ENCODE peak calls at places on chromosome 2, in nine cellular contexts. B is colonic mucosa, H is AG10803, F is fibroblast of the aortic adventitia, D is heart right ventricle, J is neural progenitor cell, Q is MM.1S, I is fibroblast of villous mesenchyme, N is hepatocyte. Z is an unnamed sample.

GRCh38 chr2:88654714-88655113 is 27.4 kb upstream of the EIF2AK3 start:
- DNase-seq in D (no peak), B (no peak), I (no peak), F (peak), N (no peak), J (no peak), H (peak), Q (no peak), Z (no peak)

GRCh38 chr2:195480121-195480520 is 176.9 kb upstream of the SLC39A10 start:
- DNase-seq in F (peak), J (no peak), N (no peak), B (no peak), D (no peak), H (no peak), I (no peak), Q (peak), Z (no peak)

GRCh38 chr2:101124684-101125366 is 26.4 kb downstream of the TBC1D8 start:
- DNase-seq in H (peak), Q (no peak), N (peak), I (peak), D (peak), F (peak), B (peak), J (no peak), Z (no peak)

GRCh38 chr2:109663721-109664120 is 49.6 kb downstream of the SOWAHC start:
- DNase-seq in F (peak), D (peak), J (no peak), N (no peak), I (peak), H (peak), B (peak), Q (no peak), Z (no peak)

GRCh38 chr2:43345391-43345813 is 119.0 kb upstream of the ZFP36L2 start:
- DNase-seq in D (no peak), I (no peak), F (no peak), Q (no peak), B (no peak), H (no peak), N (no peak), J (peak), Z (no peak)

GRCh38 chr2:26054598-26055348 is 20.9 kb downstream of the RAB10 start:
- DNase-seq in F (peak), N (no peak), Q (no peak), J (no peak), D (no peak), B (no peak), H (no peak), I (no peak), Z (no peak)

GRCh38 chr2:139374307-139374850 is 594.2 kb upstream of the NXPH2 start:
- DNase-seq in I (no peak), F (no peak), D (no peak), J (no peak), H (no peak), Q (no peak), N (no peak), B (no peak), Z (no peak)

GRCh38 chr2:20614201-20615045 is 36.5 kb downstream of the HS1BP3 start:
- DNase-seq in D (no peak), J (peak), Q (peak), B (no peak), H (peak), N (no peak), I (peak), F (no peak), Z (no peak)

GRCh38 chr2:18949871-18950597 is 360.7 kb upstream of the NT5C1B start:
- DNase-seq in I (peak), N (peak), D (no peak), F (peak), B (no peak), J (no peak), Q (no peak), H (peak), Z (no peak)

GRCh38 chr2:47945036-47945781 is 38.9 kb upstream of the FBXO11 start:
- DNase-seq in I (no peak), Q (no peak), H (no peak), B (no peak), D (no peak), N (no peak), F (no peak), J (no peak), Z (no peak)

GRCh38 chr2:191230174-191230573 is 15.0 kb upstream of the MYO1B start:
- DNase-seq in F (peak), N (no peak), I (peak), Q (no peak), H (peak), J (no peak), D (no peak), B (no peak), Z (no peak)

GRCh38 chr2:24970483-24971299 is 1.1 kb downstream of the DNAJC27 start:
- DNase-seq in B (peak), Q (no peak), F (peak), N (peak), J (no peak), I (peak), H (peak), D (no peak), Z (no peak)

GRCh38 chr2:24971300-24971549 is 530 bp downstream of the DNAJC27 start:
- DNase-seq in D (no peak), J (no peak), I (no peak), Q (no peak), N (no peak), H (no peak), F (no peak), B (no peak), Z (no peak)

GRCh38 chr2:24971550-24972314 is at the start of gene DNAJC27:
- DNase-seq in J (peak), D (peak), I (peak), H (peak), Q (peak), N (peak), B (peak), F (peak), Z (peak)

GRCh38 chr2:24973812-24974211 is 2.1 kb upstream of the DNAJC27 start:
- DNase-seq in B (no peak), F (peak), N (no peak), D (no peak), Q (no peak), H (no peak), J (no peak), I (peak), Z (no peak)

GRCh38 chr2:24972315-24972958 is 682 bp upstream of the DNAJC27 start:
- DNase-seq in B (peak), I (peak), J (peak), D (peak), H (peak), N (peak), F (peak), Q (peak), Z (no peak)
- TF ChIP-seq CTCF in B (no peak), I (no peak), J (no peak), D (no peak), H (no peak), N (no peak), F (no peak), Q (no peak), Z (no peak)

GRCh38 chr2:66578067-66578852 is 143.3 kb downstream of the MEIS1 start:
- DNase-seq in Q (no peak), F (peak), H (peak), N (peak), B (no peak), I (peak), D (no peak), J (peak), Z (no peak)
- H3K4me3 ChIP-seq in Q (no peak), F (peak), H (peak), N (no peak), B (no peak), I (peak), D (no peak), J (peak), Z (peak)

GRCh38 chr2:136122654-136123053 is 4.7 kb upstream of the CXCR4 start:
- DNase-seq in N (no peak), D (no peak), B (no peak), J (no peak), F (no peak), Q (no peak), I (no peak), H (no peak), Z (no peak)
- TF ChIP-seq CTCF in N (no peak), D (no peak), B (no peak), J (no peak), F (no peak), Q (no peak), I (no peak), H (no peak), Z (no peak)

GRCh38 chr2:130251520-130251864 is 53.3 kb upstream of the TUBA3E start:
- DNase-seq in H (no peak), F (no peak), B (peak), Q (no peak), I (peak), J (no peak), D (no peak), N (no peak), Z (no peak)

GRCh38 chr2:130251865-130252620 is 53.8 kb upstream of the TUBA3E start:
- DNase-seq in N (no peak), H (no peak), J (no peak), I (no peak), B (peak), D (no peak), F (no peak), Q (no peak), Z (no peak)

DNA sequence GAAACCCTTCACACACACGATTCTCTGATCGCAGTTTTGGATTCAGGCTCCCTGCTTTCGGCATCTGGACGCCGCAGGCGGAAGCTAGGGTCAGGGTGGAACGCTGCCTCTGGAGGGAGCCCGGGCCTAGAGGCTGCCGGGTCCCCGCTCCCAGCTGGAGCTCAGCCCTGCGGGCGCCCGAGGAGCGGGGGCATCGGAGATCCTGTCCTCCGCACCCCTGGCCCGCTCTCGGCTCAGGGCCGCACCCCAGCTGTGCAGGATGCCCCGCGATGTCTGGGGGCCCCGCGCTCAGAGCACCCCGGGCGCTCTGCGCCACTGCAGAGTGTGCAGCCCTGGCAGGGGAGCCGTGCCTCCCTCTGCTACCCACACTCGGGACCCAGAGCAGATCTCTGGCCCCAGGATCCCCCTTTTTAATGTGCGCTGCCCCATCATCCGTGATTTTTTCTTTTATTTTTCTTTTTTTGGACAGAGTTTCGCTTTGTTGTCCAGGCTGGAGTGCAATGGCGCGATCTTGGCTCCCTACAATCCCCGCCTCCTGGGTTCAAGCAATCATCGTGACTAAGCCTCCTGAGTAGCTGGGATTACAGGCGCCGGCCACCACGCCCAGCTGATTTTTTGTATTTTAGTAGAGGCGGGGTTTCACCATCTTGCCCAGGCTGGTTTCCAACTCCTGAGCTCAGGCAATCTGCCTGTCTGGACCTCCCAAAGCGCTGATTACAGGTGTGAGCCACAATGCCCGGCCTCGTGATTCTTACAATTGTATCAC is 54.8 kb upstream of the TUBA3E start:
- DNase-seq in D (no peak), H (no peak), Q (no peak), F (peak), I (peak), B (peak), N (no peak), J (no peak), Z (no peak)
- H3K4me3 ChIP-seq in D (peak), H (peak), Q (no peak), F (peak), I (peak), B (peak), N (no peak), J (no peak), Z (no peak)

GRCh38 chr2:171939058-171939753 is 16.9 kb downstream of the HAT1 start:
- DNase-seq in F (no peak), Q (no peak), N (no peak), I (no peak), H (no peak), J (no peak), B (no peak), D (no peak), Z (no peak)

GRCh38 chr2:171943869-171944268 is 21.6 kb downstream of the HAT1 start:
- DNase-seq in B (no peak), Q (no peak), D (no peak), I (no peak), J (no peak), F (no peak), N (no peak), H (no peak), Z (no peak)

GRCh38 chr2:171939754-171940093 is 17.5 kb downstream of the HAT1 start:
- DNase-seq in J (no peak), H (no peak), I (no peak), Q (no peak), F (no peak), B (no peak), N (no peak), D (no peak), Z (no peak)

DNA sequence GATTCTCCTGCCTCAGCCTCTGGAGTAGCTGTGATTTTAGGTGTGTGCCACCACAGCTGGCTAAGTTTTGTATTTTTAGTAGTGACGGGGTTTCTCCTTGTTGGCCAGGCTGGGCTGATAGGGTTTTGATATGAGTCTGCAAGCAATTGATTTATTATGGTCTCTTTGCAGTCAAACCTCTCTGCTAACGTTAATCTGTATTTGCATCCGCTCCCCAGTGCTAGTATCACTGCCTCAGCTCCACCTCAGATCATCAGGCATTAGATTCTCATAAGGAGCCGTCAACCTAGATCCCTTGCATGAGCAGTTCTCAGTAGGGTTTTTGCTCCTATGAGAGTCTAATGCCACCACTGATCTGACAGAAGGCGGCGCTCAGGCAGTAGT is 19.0 kb downstream of the HAT1 start:
- DNase-seq in Q (no peak), H (no peak), N (no peak), J (no peak), D (no peak), F (no peak), B (no peak), I (no peak), Z (no peak)
- TF ChIP-seq CTCF in Q (no peak), H (no peak), N (no peak), J (no peak), D (no peak), F (no peak), B (no peak), I (no peak), Z (no peak)

GRCh38 chr2:36355157-36355889 is at the start of gene CRIM1:
- DNase-seq in N (peak), F (peak), D (peak), I (peak), Q (peak), B (peak), H (peak), J (peak), Z (peak)

GRCh38 chr2:36356990-36357505 is 1.5 kb downstream of the CRIM1 start:
- DNase-seq in B (no peak), Q (peak), N (peak), D (peak), I (no peak), F (peak), J (peak), H (no peak), Z (no peak)

GRCh38 chr2:36356199-36356989 is 816 bp downstream of the CRIM1 start:
- DNase-seq in J (peak), H (peak), N (peak), F (no peak), B (no peak), D (peak), I (peak), Q (peak), Z (no peak)

GRCh38 chr2:36354816-36355156 is 792 bp upstream of the CRIM1 start:
- DNase-seq in H (no peak), I (no peak), Q (no peak), N (no peak), B (no peak), F (peak), D (no peak), J (no peak), Z (no peak)

DNA sequence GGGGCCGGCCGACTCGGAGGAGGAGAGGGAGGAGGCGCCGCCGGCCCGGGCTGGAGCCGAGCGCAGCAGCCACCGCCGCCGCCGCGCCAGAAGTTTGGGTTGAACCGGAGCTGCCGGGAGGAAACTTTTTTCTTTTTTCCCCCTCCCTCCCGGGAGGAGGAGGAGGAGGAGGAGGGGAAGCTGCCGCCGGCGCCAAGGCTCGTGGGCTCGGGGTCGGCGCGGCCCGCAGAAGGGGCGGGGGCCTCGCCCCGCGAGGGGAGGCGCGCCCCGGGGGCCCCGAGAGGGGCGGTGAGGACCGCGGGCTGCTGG is 266 bp downstream of the CRIM1 start:
- DNase-seq in N (no peak), B (no peak), D (no peak), Q (no peak), I (no peak), F (no peak), H (no peak), J (no peak), Z (no peak)
- H3K4me3 ChIP-seq in N (peak), B (peak), D (peak), Q (peak), I (peak), F (peak), H (peak), J (peak), Z (peak)

GRCh38 chr2:60336442-60337141 is 216.9 kb downstream of the BCL11A start:
- DNase-seq in D (no peak), J (no peak), N (no peak), H (no peak), F (no peak), Q (no peak), I (no peak), B (no peak), Z (no peak)
- TF ChIP-seq CTCF in D (no peak), J (no peak), N (no peak), H (no peak), F (no peak), Q (peak), I (no peak), B (no peak), Z (no peak)

DNA sequence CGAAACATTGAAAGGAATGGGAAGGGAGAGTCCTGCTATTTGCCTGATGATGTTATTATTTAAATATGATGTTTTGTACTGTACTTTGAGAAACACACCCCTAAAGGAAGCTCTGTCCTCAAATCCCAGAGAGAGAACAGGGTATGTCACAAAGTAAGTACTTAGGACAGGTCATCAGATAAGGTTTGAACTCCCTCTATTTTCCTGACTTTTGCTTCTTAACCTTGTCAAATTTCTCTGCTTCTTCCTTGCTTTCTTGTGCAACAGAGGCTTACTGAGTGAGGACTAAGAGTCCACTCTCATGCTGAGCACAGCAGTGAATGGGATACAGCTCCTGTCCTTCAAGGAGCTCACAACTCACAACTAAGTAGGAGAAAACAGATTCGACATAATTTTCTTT is 3.7 kb downstream of the DGUOK start:
- DNase-seq in D (no peak), Q (no peak), I (peak), J (no peak), H (no peak), B (no peak), F (no peak), N (no peak), Z (peak)
- H3K4me3 ChIP-seq in D (no peak), Q (no peak), I (no peak), J (no peak), H (no peak), B (no peak), F (no peak), N (no peak), Z (no peak)

GRCh38 chr2:137888845-137889244 is 75.4 kb upstream of the HNMT start:
- DNase-seq in J (peak), H (no peak), F (peak), I (peak), N (peak), Q (peak), B (peak), D (no peak), Z (no peak)
- TF ChIP-seq CTCF in J (peak), H (peak), F (peak), I (peak), N (peak), Q (peak), B (peak), D (peak), Z (no peak)

DNA sequence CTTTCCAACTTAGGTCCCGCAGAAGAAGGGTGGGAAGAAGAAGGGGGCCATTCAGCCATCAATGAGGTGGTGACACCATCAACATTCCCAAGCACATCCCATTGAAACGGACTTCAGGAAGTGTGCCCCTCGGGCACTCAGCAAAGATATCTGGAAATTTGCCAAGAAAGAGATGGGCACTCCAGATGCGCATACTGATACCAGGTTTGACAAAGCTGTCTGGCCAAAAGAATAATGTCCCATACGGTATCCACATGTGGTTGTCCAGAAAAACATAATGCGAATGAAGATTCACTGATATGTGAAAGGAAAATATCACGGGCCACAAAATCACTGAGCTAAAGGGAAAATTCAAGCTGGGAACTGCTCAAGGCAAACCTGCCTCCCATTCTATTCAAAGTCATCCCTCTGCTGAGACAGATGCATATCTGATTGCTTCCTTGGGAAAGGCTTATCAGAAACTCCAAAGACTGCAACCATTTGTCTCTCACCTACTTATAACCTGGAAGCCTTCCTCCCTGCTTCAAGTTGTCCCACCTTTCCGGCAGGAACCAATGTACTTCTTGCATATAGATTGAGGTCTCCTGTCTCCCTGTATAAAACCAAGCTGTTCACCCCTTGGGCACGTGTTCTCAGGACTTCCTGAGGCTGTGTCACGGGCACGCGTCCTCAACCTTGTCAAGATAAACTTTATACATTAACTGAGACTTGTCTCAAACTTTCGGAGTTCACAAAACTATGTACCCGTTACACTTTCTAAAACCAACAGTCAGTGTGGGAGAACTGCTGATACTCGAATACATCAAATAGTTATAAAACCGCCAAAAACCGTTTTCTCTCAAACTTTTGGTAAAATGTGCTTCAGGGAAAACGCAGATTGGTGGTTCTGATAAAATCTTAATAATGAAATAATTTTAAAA is 1.3 kb upstream of the PDK1 start:
- DNase-seq in J (no peak), B (no peak), I (no peak), Q (peak), H (no peak), F (no peak), N (no peak), D (no peak), Z (no peak)
- H3K4me3 ChIP-seq in J (peak), B (peak), I (peak), Q (peak), H (peak), F (peak), N (peak), D (no peak), Z (peak)

Z was measured in vagina.